ENCODE peak calls at places on chromosomes 12 and 14, in seven cellular contexts. R is fibroblast of villous mesenchyme, E is fibroblast of pulmonary artery, O is WTC11, L is Peyer's patch, X is foreskin fibroblast, G is tibial nerve. W is an unnamed sample.

GRCh38 chr12:106289196-106289681 is 13.3 kb upstream of the TCP11L2 start:
- DNase-seq in R (peak), E (no peak), O (no peak), L (no peak), X (no peak), G (no peak), W (no peak)

GRCh38 chr12:92078167-92079053 is 67.2 kb downstream of the BTG1 start:
- DNase-seq in R (peak), E (peak), O (no peak), L (no peak), X (peak), G (no peak), W (no peak)

GRCh38 chr12:28268830-28269229 is 78.6 kb downstream of the CCDC91 start:
- DNase-seq in R (no peak), E (no peak), O (no peak), L (no peak), X (no peak), G (no peak), W (no peak)

GRCh38 chr14:99248761-99249171 is 23.2 kb downstream of the BCL11B start:
- DNase-seq in R (no peak), E (no peak), O (no peak), L (no peak), X (no peak), G (no peak), W (no peak)

GRCh38 chr12:121911824-121912585 is 6.4 kb upstream of the CFAP251 start:
- DNase-seq in R (no peak), E (no peak), O (no peak), L (no peak), X (no peak), G (no peak), W (no peak)

GRCh38 chr12:111330800-111331752 is 37.8 kb downstream of the PHETA1 start:
- DNase-seq in R (peak), E (peak), O (no peak), L (no peak), X (no peak), G (no peak), W (no peak)

GRCh38 chr14:56963381-56963780 is 153.1 kb upstream of the OTX2 start:
- DNase-seq in R (no peak), E (no peak), O (no peak), L (no peak), X (no peak), G (no peak), W (no peak)

GRCh38 chr14:55519473-55520080 is 60.4 kb upstream of the KTN1 start:
- DNase-seq in R (no peak), E (no peak), O (no peak), L (no peak), X (no peak), G (no peak), W (no peak)

GRCh38 chr14:105150368-105151111 is 18.0 kb downstream of the JAG2 start:
- DNase-seq in R (no peak), E (no peak), O (no peak), L (no peak), X (no peak), G (no peak), W (no peak)

GRCh38 chr14:35004839-35005238 is 22.0 kb downstream of the SRP54 start:
- DNase-seq in R (no peak), E (no peak), O (no peak), L (no peak), X (no peak), G (no peak), W (no peak)

GRCh38 chr14:50321009-50321660 is 9.0 kb downstream of the DMAC2L start:
- DNase-seq in R (peak), E (peak), O (peak), L (peak), X (peak), G (no peak), W (peak)

GRCh38 chr12:9372202-9372601 is 164.0 kb upstream of the PZP start:
- DNase-seq in R (peak), E (no peak), O (no peak), L (no peak), X (no peak), G (no peak), W (no peak)

GRCh38 chr14:104206281-104206904 is 68.0 kb downstream of the KIF26A start:
- DNase-seq in R (no peak), E (no peak), O (no peak), L (no peak), X (no peak), G (no peak), W (peak)

GRCh38 chr14:106530423-106531107 is 1004.2 kb downstream of the TMEM121 start:
- DNase-seq in R (no peak), E (no peak), O (no peak), L (peak), X (no peak), G (no peak), W (no peak)

GRCh38 chr12:128737292-128737966 is 86.3 kb downstream of the SLC15A4 start:
- DNase-seq in R (no peak), E (no peak), O (no peak), L (no peak), X (no peak), G (no peak), W (no peak)

GRCh38 chr14:101019541-101019940 is 116.0 kb upstream of the RTL1 start:
- DNase-seq in R (no peak), E (no peak), O (peak), L (no peak), X (no peak), G (no peak), W (no peak)

GRCh38 chr14:72975776-72976175 is 49.5 kb downstream of the DCAF4 start:
- DNase-seq in R (no peak), E (no peak), O (no peak), L (no peak), X (no peak), G (no peak), W (no peak)

GRCh38 chr12:118922405-118922804 is 58.9 kb upstream of the SRRM4 start:
- DNase-seq in R (no peak), E (no peak), O (peak), L (no peak), X (no peak), G (no peak), W (peak)

GRCh38 chr12:42812086-42812485 is 222.5 kb upstream of the PRICKLE1 start:
- DNase-seq in R (no peak), E (no peak), O (no peak), L (no peak), X (no peak), G (no peak), W (no peak)

DNA sequence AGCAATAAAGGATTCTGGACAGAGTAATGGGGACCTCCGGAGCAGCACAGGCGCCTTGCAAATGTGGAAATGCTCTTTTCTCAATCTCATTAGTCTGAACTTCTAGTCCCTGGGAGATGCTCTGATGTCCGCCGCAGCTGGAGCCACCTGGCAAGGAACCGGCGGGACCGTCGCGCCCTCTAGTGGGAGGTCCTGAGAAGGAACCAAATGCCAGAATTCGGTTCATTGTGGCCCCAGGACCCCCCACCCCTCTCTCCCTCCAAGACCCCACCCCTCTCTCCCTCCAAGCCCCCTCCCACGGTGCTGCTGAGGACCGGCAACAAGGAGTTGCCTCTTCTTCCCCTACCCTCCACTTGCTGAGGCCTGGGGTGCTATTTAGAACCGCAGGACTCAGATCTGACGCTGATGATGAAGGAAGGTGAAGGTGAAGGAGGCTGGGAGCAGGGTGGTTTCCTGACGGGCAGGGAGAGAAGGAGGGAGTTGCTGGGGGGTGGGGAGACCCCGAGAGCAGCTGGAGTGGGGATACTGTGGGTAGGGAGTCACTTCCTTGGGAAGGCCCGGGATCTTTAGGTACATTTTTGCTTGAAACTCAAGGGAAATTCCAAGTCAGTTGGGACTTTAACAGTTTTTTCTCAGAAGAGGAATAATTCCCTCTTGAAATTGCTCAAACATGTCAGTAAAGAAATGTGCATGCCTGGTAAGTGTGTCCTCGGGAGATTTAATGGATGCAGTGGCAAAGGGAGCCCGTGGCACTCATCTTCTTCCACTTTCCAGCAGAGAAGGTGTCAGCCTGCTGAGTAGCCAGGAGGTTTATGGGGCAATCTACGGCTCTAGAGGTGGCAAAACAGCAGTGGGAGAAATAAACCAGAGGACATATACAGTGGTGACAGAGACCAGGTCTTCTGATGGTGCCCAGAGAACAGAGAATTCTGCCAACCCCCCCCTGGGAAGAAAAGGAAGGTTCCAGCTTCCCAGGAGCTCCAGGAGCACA is 42.6 kb downstream of the SMIM41 start:
- DNase-seq in R (peak), E (peak), O (peak), L (peak), X (no peak), G (no peak), W (peak)
- TF ChIP-seq CTCF in R (peak), E (peak), O (peak), L (peak), X (peak), G (peak), W (peak)

GRCh38 chr14:63641473-63642228 is at the start of gene WDR89:
- DNase-seq in R (peak), E (peak), O (peak), L (peak), X (peak), G (peak), W (peak)
- TF ChIP-seq CTCF in R (peak), E (peak), O (peak), L (peak), X (peak), G (peak), W (peak)

DNA sequence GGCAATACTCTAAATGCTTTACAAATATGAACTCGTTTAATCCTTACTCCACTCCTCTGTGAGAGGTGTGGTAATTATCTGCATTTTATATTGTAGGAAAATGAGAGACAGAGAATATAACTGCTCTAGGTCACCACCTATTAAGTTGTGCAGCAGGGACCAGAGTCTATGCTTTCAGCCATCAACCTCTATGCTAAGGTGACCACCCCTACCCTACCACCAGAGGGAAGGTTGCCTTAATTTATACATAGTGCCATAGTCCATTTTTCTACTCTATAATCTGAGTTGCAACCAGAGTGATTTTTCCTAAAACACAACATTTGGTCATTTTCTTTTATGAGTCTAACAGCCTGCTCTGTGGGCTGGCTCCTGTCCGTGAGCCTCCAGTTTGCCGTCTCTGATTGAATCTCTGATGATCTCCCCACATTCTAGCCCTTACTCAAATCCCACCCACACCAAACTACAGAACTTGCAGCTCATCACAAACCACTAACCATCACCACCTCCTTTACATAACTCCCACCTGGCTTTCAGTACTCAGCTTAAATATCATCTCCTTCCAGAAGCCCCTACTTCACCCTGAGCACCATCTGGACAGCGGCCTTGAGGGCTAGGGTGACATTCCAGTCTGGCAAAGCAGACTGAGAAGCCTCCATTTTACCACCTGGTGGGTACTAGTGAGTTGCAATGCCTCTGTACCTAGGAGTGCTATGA is 126.6 kb downstream of the PPM1H start:
- DNase-seq in R (no peak), E (no peak), O (no peak), L (no peak), X (no peak), G (no peak), W (no peak)
- TF ChIP-seq CTCF in R (no peak), E (no peak), O (no peak), L (no peak), X (no peak), G (no peak), W (no peak)

DNA sequence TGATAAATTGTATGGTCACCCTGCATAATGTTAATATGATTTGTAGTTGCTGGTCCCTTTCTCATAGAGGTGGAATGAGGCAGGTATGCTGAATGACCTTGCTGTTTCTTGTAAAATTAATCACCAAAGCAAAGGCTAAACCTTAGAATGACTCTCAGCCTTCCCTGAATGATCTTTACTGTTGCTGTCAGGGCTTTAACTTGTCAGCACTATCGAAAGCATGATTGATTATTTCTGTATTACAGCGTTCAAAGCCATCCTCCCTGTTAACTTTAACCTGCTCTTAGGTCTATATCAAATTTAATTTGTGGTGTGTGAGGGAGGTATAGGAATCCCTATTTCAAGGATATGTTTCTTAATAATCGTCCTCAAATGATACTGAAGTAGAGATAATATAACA is 23.1 kb downstream of the RASSF8 start:
- DNase-seq in R (no peak), E (no peak), O (no peak), L (no peak), X (no peak), G (no peak), W (no peak)
- TF ChIP-seq CTCF in R (no peak), E (no peak), O (no peak), L (no peak), X (no peak), G (no peak), W (no peak)

W was measured in neural crest cell.